ENCODE peak calls at places on chromosomes 6 and 20, in five cellular contexts. E, K, D, S and U are unnamed samples.

GRCh38 chr6:155248021-155249001 is 15.5 kb upstream of the CLDN20 start:
- DNase-seq in D (peak; percentile 13), S (peak; percentile 60), K (peak; percentile 48), E (no peak), U (no peak)

GRCh38 chr6:109770779-109771178 is 79.7 kb downstream of the FIG4 start:
- DNase-seq in D (no peak), K (no peak), S (no peak), E (no peak), U (no peak)

GRCh38 chr6:170529839-170530520 is 23.1 kb downstream of the PSMB1 start:
- DNase-seq in S (peak; percentile 78), K (peak; percentile 82), E (peak; percentile 60), D (peak; percentile 37), U (peak; percentile 17)

GRCh38 chr6:3230275-3231212 is 3.1 kb upstream of the TUBB2B start:
- DNase-seq in K (no peak), E (peak; percentile 76), D (peak; percentile 65), S (peak; percentile 59), U (no peak)

GRCh38 chr20:5270608-5271007 is 46.1 kb downstream of the PROKR2 start:
- DNase-seq in S (peak; percentile 26), K (no peak), E (no peak), D (no peak), U (no peak)

GRCh38 chr6:37473364-37474095 is 26.2 kb downstream of the CCDC167 start:
- DNase-seq in S (no peak), E (no peak), K (no peak), D (no peak), U (no peak)

GRCh38 chr20:36468149-36469000 is 72.9 kb upstream of the MYL9 start:
- DNase-seq in S (no peak), D (no peak), E (peak; percentile 76), K (no peak), U (no peak)

GRCh38 chr6:34381086-34381485 is 11.4 kb downstream of the NUDT3 start:
- DNase-seq in D (no peak), S (no peak), E (no peak), K (no peak), U (no peak)

GRCh38 chr6:14190596-14191224 is 73.1 kb downstream of the CD83 start:
- DNase-seq in S (no peak), K (no peak), E (no peak), D (no peak), U (no peak)

GRCh38 chr6:45367999-45368398 is 9.7 kb downstream of the SUPT3H start:
- DNase-seq in D (no peak), K (no peak), E (no peak), S (no peak), U (no peak)

GRCh38 chr6:128390168-128390567 is 130.2 kb downstream of the PTPRK start:
- DNase-seq in E (no peak), K (no peak), S (no peak), D (no peak), U (no peak)

GRCh38 chr20:32125511-32125910 is 16.0 kb downstream of the TM9SF4 start:
- DNase-seq in E (no peak), D (no peak), S (no peak), K (no peak), U (no peak)

GRCh38 chr6:7479801-7480266 is 61.6 kb upstream of the DSP start:
- DNase-seq in E (no peak), D (no peak), S (no peak), K (peak; percentile 25), U (no peak)

GRCh38 chr6:169579712-169580111 is 122.1 kb downstream of the WDR27 start:
- DNase-seq in S (no peak), E (no peak), K (no peak), D (no peak), U (no peak)